ENCODE peak calls at places on chromosome 1, in nine cellular contexts. K, P, E, T, W, L, Q, O and A are unnamed samples.

GRCh38 chr1:178551307-178551706 is 38.4 kb downstream of the TEX35 start:
- DNase-seq in O (no peak), P (no peak), T (no peak), E (no peak), Q (no peak), W (no peak), K (no peak), L (no peak), A (no peak)

GRCh38 chr1:243791586-243792267 is 58.3 kb downstream of the AKT3 start:
- DNase-seq in L (no peak), P (no peak), O (peak; percentile 54), K (no peak), T (no peak), Q (no peak), W (no peak), E (no peak), A (no peak)

GRCh38 chr1:244049969-244050834 is 881 bp upstream of the ZBTB18 start:
- DNase-seq in T (peak; percentile 29), O (no peak), Q (no peak), E (no peak), P (no peak), K (peak; percentile 40), W (no peak), L (peak; percentile 42), A (no peak)

GRCh38 chr1:26705788-26706237 is 10.0 kb downstream of the ARID1A start:
- DNase-seq in L (no peak), W (peak; percentile 94), K (peak; percentile 21), T (no peak), E (no peak), Q (no peak), P (no peak), O (no peak), A (no peak)

GRCh38 chr1:211493865-211494653 is 2.1 kb upstream of the RD3 start:
- DNase-seq in E (no peak), K (no peak), T (no peak), P (no peak), Q (no peak), W (no peak), O (no peak), L (no peak), A (no peak)

GRCh38 chr1:56585985-56586384 is 6.6 kb upstream of the PLPP3 start:
- DNase-seq in K (no peak), E (no peak), Q (no peak), P (no peak), O (no peak), W (no peak), L (no peak), T (no peak), A (no peak)

GRCh38 chr1:226203237-226203636 is 16.7 kb upstream of the ACBD3 start:
- DNase-seq in Q (no peak), T (no peak), K (no peak), W (no peak), O (no peak), L (no peak), P (no peak), E (no peak), A (no peak)

GRCh38 chr1:156869455-156869854 is 8.8 kb downstream of the NTRK1 start:
- DNase-seq in Q (no peak), L (no peak), W (no peak), O (no peak), T (no peak), E (no peak), P (no peak), K (no peak), A (no peak)

GRCh38 chr1:151494741-151495281 is 16.4 kb upstream of the CGN start:
- DNase-seq in T (no peak), K (no peak), W (peak; percentile 92), Q (no peak), P (no peak), E (no peak), O (peak; percentile 50), L (no peak), A (no peak)

GRCh38 chr1:210677533-210677932 is 348.8 kb downstream of the HHAT start:
- DNase-seq in O (no peak), W (no peak), P (no peak), L (no peak), K (no peak), Q (no peak), E (no peak), T (no peak), A (peak; percentile 17)

GRCh38 chr1:43671626-43672330 is 21.8 kb downstream of the KDM4A start:
- DNase-seq in T (no peak), Q (no peak), W (no peak), L (no peak), P (no peak), E (no peak), O (no peak), K (no peak), A (no peak)

GRCh38 chr1:84619383-84620093 is 45.3 kb upstream of the CTBS start:
- DNase-seq in L (no peak), E (no peak), T (no peak), Q (no peak), W (peak; percentile 72), P (no peak), O (peak; percentile 81), K (peak; percentile 36), A (no peak)

GRCh38 chr1:43550598-43551246 is 20.0 kb downstream of the PTPRF start:
- DNase-seq in W (no peak), O (no peak), K (no peak), E (no peak), Q (no peak), L (no peak), P (no peak), T (no peak), A (no peak)

GRCh38 chr1:161481624-161482392 is 23.4 kb upstream of the FCGR2A start:
- DNase-seq in P (no peak), W (no peak), E (no peak), O (no peak), K (no peak), L (no peak), T (no peak), Q (no peak), A (no peak)

GRCh38 chr1:101898137-101898536 is 98.6 kb downstream of the OLFM3 start:
- DNase-seq in Q (no peak), P (no peak), W (no peak), L (no peak), O (no peak), E (no peak), K (no peak), T (no peak), A (no peak)

GRCh38 chr1:38154089-38154470 is 107.5 kb upstream of the POU3F1 start:
- DNase-seq in W (no peak), E (no peak), L (no peak), P (no peak), Q (no peak), T (no peak), K (no peak), O (no peak), A (no peak)

GRCh38 chr1:184152502-184152901 is 101.0 kb downstream of the TSEN15 start:
- DNase-seq in L (no peak), T (no peak), Q (no peak), K (no peak), P (no peak), W (no peak), E (no peak), O (peak; percentile 39), A (no peak)